ENCODE peak calls at places on chromosome 10, in four cellular contexts. One of them, this sample, is unnamed.

GRCh38 chr10:117071293-117072050 is 66.5 kb upstream of the SHTN1 start:
- DNase-seq in body of pancreas: no peak
- DNase-seq in heart left ventricle: no peak
- DNase-seq in tibial artery: no peak
- DNase-seq in this sample: no peak

GRCh38 chr10:35194471-35194870 is 67.8 kb downstream of the CREM start:
- DNase-seq in tibial artery: no peak
- DNase-seq in body of pancreas: no peak
- DNase-seq in heart left ventricle: no peak
- DNase-seq in this sample: no peak

GRCh38 chr10:87931836-87932230 is 68.4 kb downstream of the PTEN start:
- DNase-seq in heart left ventricle: no peak
- DNase-seq in body of pancreas: no peak
- DNase-seq in tibial artery: no peak
- DNase-seq in this sample: peak; percentile 41

GRCh38 chr10:130024779-130025178 is 60.7 kb upstream of the EBF3 start:
- DNase-seq in tibial artery: no peak
- DNase-seq in body of pancreas: no peak
- DNase-seq in heart left ventricle: no peak
- DNase-seq in this sample: no peak

GRCh38 chr10:79069325-79070090 is 742 bp downstream of the ZMIZ1 start:
- DNase-seq in body of pancreas: peak; percentile 61
- DNase-seq in tibial artery: peak; percentile 60
- DNase-seq in heart left ventricle: peak; percentile 61
- DNase-seq in this sample: peak; percentile 94

GRCh38 chr10:62814901-62815372 is 1.2 kb downstream of the EGR2 start:
- DNase-seq in body of pancreas: peak; percentile 6
- DNase-seq in heart left ventricle: peak; percentile 35
- DNase-seq in tibial artery: no peak
- DNase-seq in this sample: peak; percentile 84

GRCh38 chr10:13759167-13759566 is 172.4 kb downstream of the PRPF18 start:
- DNase-seq in heart left ventricle: no peak
- DNase-seq in body of pancreas: peak; percentile 18
- DNase-seq in tibial artery: no peak
- DNase-seq in this sample: no peak

GRCh38 chr10:63052083-63052482 is 81.0 kb upstream of the NRBF2 start:
- DNase-seq in heart left ventricle: no peak
- DNase-seq in body of pancreas: no peak
- DNase-seq in tibial artery: no peak
- DNase-seq in this sample: no peak

GRCh38 chr10:60611291-60611747 is 167.0 kb upstream of the CDK1 start:
- DNase-seq in body of pancreas: no peak
- DNase-seq in tibial artery: no peak
- DNase-seq in heart left ventricle: no peak
- DNase-seq in this sample: peak; percentile 85

GRCh38 chr10:63501954-63502353 is 19.2 kb upstream of the REEP3 start:
- DNase-seq in tibial artery: no peak
- DNase-seq in body of pancreas: no peak
- DNase-seq in heart left ventricle: no peak
- DNase-seq in this sample: no peak

GRCh38 chr10:49526624-49527023 is 12.3 kb downstream of the ERCC6 start:
- DNase-seq in heart left ventricle: no peak
- DNase-seq in body of pancreas: no peak
- DNase-seq in tibial artery: no peak
- DNase-seq in this sample: no peak

GRCh38 chr10:74500806-74501205 is 325.6 kb upstream of the KAT6B start:
- DNase-seq in tibial artery: no peak
- DNase-seq in heart left ventricle: no peak
- DNase-seq in body of pancreas: no peak
- DNase-seq in this sample: peak; percentile 17

GRCh38 chr10:43407148-43407575 is 1.8 kb downstream of the HNRNPF start:
- DNase-seq in heart left ventricle: peak; percentile 67
- DNase-seq in tibial artery: peak; percentile 25
- DNase-seq in body of pancreas: peak; percentile 58
- DNase-seq in this sample: peak; percentile 91

GRCh38 chr10:133364645-133365431 is 7.0 kb upstream of the FUOM start:
- DNase-seq in heart left ventricle: no peak
- DNase-seq in body of pancreas: no peak
- DNase-seq in tibial artery: no peak
- DNase-seq in this sample: no peak

GRCh38 chr10:86375204-86375603 is 8.6 kb upstream of the GRID1 start:
- DNase-seq in body of pancreas: no peak
- DNase-seq in heart left ventricle: no peak
- DNase-seq in tibial artery: no peak
- DNase-seq in this sample: peak; percentile 78

GRCh38 chr10:32017044-32017443 is 39.2 kb downstream of the KIF5B start:
- DNase-seq in body of pancreas: no peak
- DNase-seq in tibial artery: no peak
- DNase-seq in heart left ventricle: no peak
- DNase-seq in this sample: no peak

GRCh38 chr10:69802424-69803161 is 887 bp downstream of the COL13A1 start:
- DNase-seq in tibial artery: no peak
- DNase-seq in body of pancreas: peak; percentile 21
- DNase-seq in heart left ventricle: peak; percentile 70
- DNase-seq in this sample: peak; percentile 93

GRCh38 chr10:79311581-79312407 is 35.5 kb upstream of the PPIF start:
- DNase-seq in tibial artery: no peak
- DNase-seq in body of pancreas: no peak
- DNase-seq in heart left ventricle: no peak
- DNase-seq in this sample: peak; percentile 75

GRCh38 chr10:53894145-53894544 is 906.9 kb downstream of the PCDH15 start:
- DNase-seq in heart left ventricle: no peak
- DNase-seq in tibial artery: no peak
- DNase-seq in body of pancreas: no peak
- DNase-seq in this sample: no peak

GRCh38 chr10:3805791-3806381 is 20.9 kb upstream of the KLF6 start:
- DNase-seq in body of pancreas: peak; percentile 29
- DNase-seq in tibial artery: peak; percentile 80
- DNase-seq in heart left ventricle: peak; percentile 57
- DNase-seq in this sample: no peak

GRCh38 chr10:3806603-3807002 is 21.6 kb upstream of the KLF6 start:
- DNase-seq in tibial artery: no peak
- DNase-seq in body of pancreas: peak; percentile 52
- DNase-seq in heart left ventricle: no peak
- DNase-seq in this sample: no peak

GRCh38 chr10:3807221-3807927 is 22.4 kb upstream of the KLF6 start:
- DNase-seq in body of pancreas: no peak
- DNase-seq in heart left ventricle: no peak
- DNase-seq in tibial artery: no peak
- DNase-seq in this sample: no peak

GRCh38 chr10:3808689-3809199 is 23.7 kb upstream of the KLF6 start:
- DNase-seq in body of pancreas: no peak
- DNase-seq in heart left ventricle: no peak
- DNase-seq in tibial artery: no peak
- DNase-seq in this sample: no peak

GRCh38 chr10:3807928-3808496 is 23.0 kb upstream of the KLF6 start:
- DNase-seq in heart left ventricle: peak; percentile 66
- DNase-seq in body of pancreas: no peak
- DNase-seq in tibial artery: no peak
- DNase-seq in this sample: no peak
- H3K27ac ChIP-seq in heart left ventricle: peak overlapping the region; percentile 83
- H3K27ac ChIP-seq in body of pancreas: peak overlapping the region; percentile 100
- H3K27ac ChIP-seq in tibial artery: peak overlapping the region; percentile 19
- H3K27ac ChIP-seq in this sample: peak overlapping the region; percentile 96

DNA sequence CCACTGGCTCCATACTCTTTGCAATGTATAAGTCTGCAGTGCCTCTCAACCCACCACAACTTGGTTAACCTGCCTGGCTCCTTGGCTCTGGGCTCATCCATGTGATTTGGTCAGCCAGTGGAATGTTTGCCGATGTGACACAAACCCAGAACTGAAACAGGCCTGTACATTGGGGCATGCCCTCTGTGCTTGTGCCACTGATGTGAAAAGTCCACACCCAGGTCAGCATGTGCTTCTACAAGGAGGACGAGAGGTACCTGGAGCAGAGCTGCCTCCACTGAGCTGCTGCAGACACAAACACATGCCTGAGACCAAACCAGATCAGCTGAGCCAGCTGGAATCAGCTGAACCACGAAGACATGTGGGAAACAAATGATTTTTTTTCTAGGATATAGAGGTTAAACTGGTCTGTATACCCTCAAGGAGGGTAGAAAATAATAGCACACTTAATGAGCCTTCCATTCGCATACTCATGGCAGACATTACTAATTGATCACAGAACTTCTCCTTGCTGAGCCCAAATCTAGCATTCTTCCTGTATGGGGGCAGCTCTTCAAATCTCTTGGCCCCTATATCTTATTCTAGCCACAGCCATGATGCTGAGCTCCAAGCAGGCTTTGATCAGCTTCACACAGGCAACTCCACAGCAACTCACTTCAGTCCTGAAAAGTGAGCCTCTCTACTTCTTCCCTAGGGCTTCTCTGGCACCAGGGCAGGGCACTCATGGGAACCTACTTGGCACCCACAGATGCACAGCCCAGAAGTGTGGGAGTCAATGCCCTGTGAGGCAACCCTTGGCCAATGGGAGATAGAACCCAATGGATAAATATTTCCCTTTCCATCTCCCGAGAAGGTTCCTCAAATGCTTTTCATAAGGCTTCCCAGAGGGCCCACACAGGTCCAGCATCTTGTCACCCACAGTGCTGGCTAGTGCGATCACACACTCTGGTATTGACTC is 18.6 kb downstream of the PYROXD2 start:
- DNase-seq in body of pancreas: no peak
- DNase-seq in heart left ventricle: no peak
- DNase-seq in tibial artery: no peak
- DNase-seq in this sample: no peak
- H3K9me3 ChIP-seq in body of pancreas: no peaks in the 10 kb centered on the region
- H3K9me3 ChIP-seq in heart left ventricle: no peaks in the 10 kb centered on the region
- H3K9me3 ChIP-seq in tibial artery: no peaks in the 10 kb centered on the region
- H3K9me3 ChIP-seq in this sample: no peaks in the 10 kb centered on the region

GRCh38 chr10:11677480-11677879 is 64.7 kb upstream of the ECHDC3 start:
- DNase-seq in heart left ventricle: no peak
- DNase-seq in tibial artery: no peak
- DNase-seq in body of pancreas: no peak
- DNase-seq in this sample: no peak

GRCh38 chr10:11682267-11682683 is 59.9 kb upstream of the ECHDC3 start:
- DNase-seq in body of pancreas: no peak
- DNase-seq in heart left ventricle: no peak
- DNase-seq in tibial artery: no peak
- DNase-seq in this sample: peak; percentile 67

GRCh38 chr10:11680496-11680895 is 61.7 kb upstream of the ECHDC3 start:
- DNase-seq in heart left ventricle: no peak
- DNase-seq in tibial artery: no peak
- DNase-seq in body of pancreas: no peak
- DNase-seq in this sample: no peak

GRCh38 chr10:11678074-11678793 is 63.9 kb upstream of the ECHDC3 start:
- DNase-seq in heart left ventricle: no peak
- DNase-seq in body of pancreas: no peak
- DNase-seq in tibial artery: no peak
- DNase-seq in this sample: no peak

DNA sequence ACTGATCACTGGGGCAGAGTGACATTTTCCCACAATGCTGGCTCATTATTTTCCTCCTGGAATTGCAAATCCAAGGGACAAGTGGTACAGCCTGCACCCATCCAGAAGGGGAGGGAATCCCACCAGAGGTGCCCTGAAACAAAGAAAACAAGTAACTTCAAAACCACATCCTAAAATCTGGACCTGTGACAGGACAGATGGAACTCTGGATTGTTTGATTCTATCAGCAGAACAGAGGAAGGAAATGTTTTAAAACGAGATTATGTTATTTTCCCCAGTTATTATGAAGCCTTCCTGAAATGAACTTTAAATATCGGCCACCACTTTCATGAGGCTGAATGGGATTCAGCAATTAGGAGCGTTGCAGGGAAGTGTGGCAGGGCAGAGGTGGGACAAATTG is 62.2 kb upstream of the ECHDC3 start:
- DNase-seq in heart left ventricle: no peak
- DNase-seq in tibial artery: no peak
- DNase-seq in body of pancreas: no peak
- DNase-seq in this sample: no peak
- H3K27ac ChIP-seq in heart left ventricle: no peak overlapping the region
- H3K27ac ChIP-seq in tibial artery: no peak overlapping the region
- H3K27ac ChIP-seq in body of pancreas: no peak overlapping the region
- H3K27ac ChIP-seq in this sample: no peak overlapping the region

GRCh38 chr10:128499486-128499885 is 373.3 kb upstream of the MKI67 start:
- DNase-seq in tibial artery: no peak
- DNase-seq in heart left ventricle: no peak
- DNase-seq in body of pancreas: no peak
- DNase-seq in this sample: no peak
- H3K9me3 ChIP-seq in tibial artery: no peaks in the 10 kb centered on the region
- H3K9me3 ChIP-seq in heart left ventricle: no peaks in the 10 kb centered on the region
- H3K9me3 ChIP-seq in body of pancreas: no peaks in the 10 kb centered on the region
- H3K9me3 ChIP-seq in this sample: peaks cover 8% of the 10 kb centered on the region

GRCh38 chr10:93570383-93570782 is 3.9 kb downstream of the FFAR4 start:
- DNase-seq in body of pancreas: no peak
- DNase-seq in heart left ventricle: no peak
- DNase-seq in tibial artery: no peak
- DNase-seq in this sample: no peak
- H3K27ac ChIP-seq in body of pancreas: no peak overlapping the region
- H3K27ac ChIP-seq in heart left ventricle: no peak overlapping the region
- H3K27ac ChIP-seq in tibial artery: no peak overlapping the region
- H3K27ac ChIP-seq in this sample: no peak overlapping the region

GRCh38 chr10:1712944-1713671 is 24.2 kb downstream of the ADARB2 start:
- DNase-seq in tibial artery: no peak
- DNase-seq in body of pancreas: no peak
- DNase-seq in heart left ventricle: no peak
- DNase-seq in this sample: no peak
- H3K9me3 ChIP-seq in tibial artery: no peaks in the 10 kb centered on the region
- H3K9me3 ChIP-seq in body of pancreas: no peaks in the 10 kb centered on the region
- H3K9me3 ChIP-seq in heart left ventricle: no peaks in the 10 kb centered on the region
- H3K9me3 ChIP-seq in this sample: no peaks in the 10 kb centered on the region

GRCh38 chr10:5544216-5544805 is 19.6 kb downstream of the CALML3 start:
- DNase-seq in heart left ventricle: no peak
- DNase-seq in tibial artery: peak; percentile 11
- DNase-seq in body of pancreas: peak; percentile 25
- DNase-seq in this sample: no peak
- H3K27ac ChIP-seq in heart left ventricle: no peak overlapping the region
- H3K27ac ChIP-seq in tibial artery: peak overlapping the region; percentile 82
- H3K27ac ChIP-seq in body of pancreas: peak overlapping the region; percentile 21
- H3K27ac ChIP-seq in this sample: no peak overlapping the region

DNA sequence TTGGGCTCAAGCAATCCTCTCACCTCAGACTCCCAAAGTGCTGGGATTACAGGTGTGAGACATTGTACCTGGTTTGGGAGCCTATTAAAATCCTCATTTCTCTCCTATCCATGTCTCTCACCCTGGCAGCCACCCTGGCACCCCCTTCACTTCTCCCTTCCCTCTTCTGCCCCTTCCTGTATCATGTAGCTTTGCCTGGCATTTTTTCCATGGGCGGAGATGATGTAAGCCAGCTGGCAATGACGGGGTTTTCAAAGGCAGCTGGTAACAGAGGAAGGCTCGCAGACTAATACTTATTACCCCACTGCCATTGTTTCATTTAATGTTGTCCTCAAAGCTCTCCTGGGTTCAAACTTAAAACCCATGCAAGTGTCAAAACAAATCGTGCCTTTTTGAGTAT is 61.9 kb downstream of the RGS10 start:
- DNase-seq in tibial artery: no peak
- DNase-seq in body of pancreas: no peak
- DNase-seq in heart left ventricle: no peak
- DNase-seq in this sample: no peak
- H3K9me3 ChIP-seq in tibial artery: no peaks in the 10 kb centered on the region
- H3K9me3 ChIP-seq in body of pancreas: no peaks in the 10 kb centered on the region
- H3K9me3 ChIP-seq in heart left ventricle: no peaks in the 10 kb centered on the region
- H3K9me3 ChIP-seq in this sample: no peaks in the 10 kb centered on the region

This sample was measured in osteoblast.